ENCODE peak calls at places on chromosomes 5 and 9, in four cellular contexts. L is K562, H is HL-60, V is GM12878. B is an unnamed sample.

GRCh38 chr5:178213748-178214151 is 9.4 kb downstream of the HNRNPAB start:
- DNase-seq in L (no peak), H (no peak), V (no peak), B (no peak)

GRCh38 chr5:52867809-52868208 is 80.1 kb downstream of the ITGA1 start:
- DNase-seq in L (no peak), H (no peak), V (no peak), B (no peak)

GRCh38 chr9:121884057-121884512 is 209.0 kb downstream of the TTLL11 start:
- DNase-seq in L (no peak), H (no peak), V (no peak), B (no peak)

GRCh38 chr9:113622600-113623400 is 159.3 kb downstream of the RGS3 start:
- DNase-seq in L (no peak), H (no peak), V (peak), B (peak)

GRCh38 chr9:134624827-134625181 is 16.8 kb upstream of the COL5A1 start:
- DNase-seq in L (no peak), H (no peak), V (no peak), B (no peak)

GRCh38 chr5:78509884-78510769 is 138.4 kb downstream of the LHFPL2 start:
- DNase-seq in L (peak), H (peak), V (no peak), B (peak)

GRCh38 chr5:58444805-58445204 is 15.1 kb downstream of the PLK2 start:
- DNase-seq in L (no peak), H (no peak), V (no peak), B (no peak)

GRCh38 chr5:96287181-96287580 is 145.9 kb downstream of the PCSK1 start:
- DNase-seq in L (no peak), H (no peak), V (no peak), B (no peak)

GRCh38 chr9:1157836-1158235 is 107.7 kb downstream of the DMRT2 start:
- DNase-seq in L (no peak), H (no peak), V (no peak), B (no peak)

GRCh38 chr5:148843510-148844318 is 17.3 kb downstream of the ADRB2 start:
- DNase-seq in L (no peak), H (no peak), V (no peak), B (no peak)

GRCh38 chr5:178212241-178213002 is 8.1 kb downstream of the HNRNPAB start:
- DNase-seq in L (no peak), H (no peak), V (no peak), B (no peak)

GRCh38 chr9:4620881-4621555 is 41.1 kb upstream of the PLPP6 start:
- DNase-seq in L (no peak), H (no peak), V (no peak), B (no peak)

GRCh38 chr9:73269430-73270101 is 117.9 kb downstream of the ANXA1 start:
- DNase-seq in L (no peak), H (no peak), V (no peak), B (no peak)

GRCh38 chr5:137061382-137061781 is 437.7 kb downstream of the SPOCK1 start:
- DNase-seq in L (no peak), H (no peak), V (no peak), B (no peak)

GRCh38 chr5:38426493-38426892 is 130.0 kb downstream of the LIFR start:
- DNase-seq in L (no peak), H (no peak), V (no peak), B (no peak)

DNA sequence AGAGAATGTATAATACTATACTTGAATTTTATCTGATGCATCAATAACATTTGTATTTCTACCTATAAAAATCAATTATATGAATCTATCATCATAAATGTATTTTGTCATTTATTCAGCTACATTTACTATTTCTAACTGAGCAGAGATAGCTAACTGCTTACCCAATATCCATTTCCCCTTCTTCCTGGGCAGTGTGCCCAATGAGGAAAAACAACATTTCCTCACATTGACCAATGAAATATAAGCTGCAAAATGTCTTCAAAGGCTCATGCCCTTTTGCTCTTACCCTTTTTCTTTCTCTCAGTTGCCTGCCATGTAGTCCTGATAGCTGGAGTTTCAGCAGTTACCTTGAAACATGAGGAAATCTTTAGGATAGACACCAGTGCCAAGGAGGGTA is 385.8 kb upstream of the PCSK5 start:
- DNase-seq in L (no peak), H (peak), V (no peak), B (no peak)
- TF ChIP-seq POLR2AphosphoS5 in L (no peak), H (no peak), V (no peak), B (no peak)

DNA sequence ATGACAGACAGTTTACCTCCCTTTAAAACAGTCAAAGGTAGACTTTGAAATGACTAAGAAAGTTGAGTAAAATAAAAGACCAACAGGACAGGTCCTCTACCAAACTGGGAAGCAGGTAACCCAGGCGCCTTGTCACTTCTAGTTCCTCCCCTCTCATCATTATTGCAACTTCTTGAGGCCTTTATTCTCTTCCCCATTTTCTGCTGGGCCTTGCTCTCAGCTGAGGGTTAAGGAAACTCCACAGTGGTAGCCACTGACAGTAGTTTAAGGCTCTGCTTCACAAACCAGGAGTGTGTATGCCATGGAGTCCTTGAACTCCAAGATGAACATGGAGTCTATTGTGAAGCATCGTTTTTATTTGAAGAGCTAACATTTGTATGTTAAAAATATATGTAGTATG is 36.9 kb upstream of the TCERG1 start:
- DNase-seq in L (no peak), H (peak), V (no peak), B (no peak)
- TF ChIP-seq SPI1 in L (no peak), H (peak), V (no peak), B (no peak)

DNA sequence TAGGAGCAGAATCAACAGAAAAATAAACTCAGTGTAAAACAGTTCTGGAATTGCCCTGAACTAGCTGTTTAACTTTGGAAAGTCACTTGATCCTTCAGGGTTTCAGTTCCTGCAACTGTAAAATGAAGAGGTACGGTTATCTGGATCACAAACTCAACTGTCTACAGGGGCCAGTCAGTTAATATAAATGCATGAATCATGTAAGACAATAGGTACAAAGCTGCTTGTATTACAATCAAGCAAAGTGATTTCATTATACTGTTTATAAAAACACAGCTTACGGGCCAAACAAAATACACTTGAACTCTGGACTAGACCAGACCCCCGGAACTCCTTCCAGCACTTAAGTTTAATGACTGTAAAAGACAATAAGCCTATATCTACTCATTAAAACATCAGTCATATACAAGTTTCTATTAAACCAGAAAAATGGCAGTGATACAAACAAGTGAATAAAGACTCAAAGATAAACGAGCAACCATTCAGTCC is 73.0 kb downstream of the MRPS27 start:
- DNase-seq in L (no peak), H (no peak), V (no peak), B (no peak)
- TF ChIP-seq POLR2AphosphoS5 in L (no peak), H (no peak), V (no peak), B (no peak)

DNA sequence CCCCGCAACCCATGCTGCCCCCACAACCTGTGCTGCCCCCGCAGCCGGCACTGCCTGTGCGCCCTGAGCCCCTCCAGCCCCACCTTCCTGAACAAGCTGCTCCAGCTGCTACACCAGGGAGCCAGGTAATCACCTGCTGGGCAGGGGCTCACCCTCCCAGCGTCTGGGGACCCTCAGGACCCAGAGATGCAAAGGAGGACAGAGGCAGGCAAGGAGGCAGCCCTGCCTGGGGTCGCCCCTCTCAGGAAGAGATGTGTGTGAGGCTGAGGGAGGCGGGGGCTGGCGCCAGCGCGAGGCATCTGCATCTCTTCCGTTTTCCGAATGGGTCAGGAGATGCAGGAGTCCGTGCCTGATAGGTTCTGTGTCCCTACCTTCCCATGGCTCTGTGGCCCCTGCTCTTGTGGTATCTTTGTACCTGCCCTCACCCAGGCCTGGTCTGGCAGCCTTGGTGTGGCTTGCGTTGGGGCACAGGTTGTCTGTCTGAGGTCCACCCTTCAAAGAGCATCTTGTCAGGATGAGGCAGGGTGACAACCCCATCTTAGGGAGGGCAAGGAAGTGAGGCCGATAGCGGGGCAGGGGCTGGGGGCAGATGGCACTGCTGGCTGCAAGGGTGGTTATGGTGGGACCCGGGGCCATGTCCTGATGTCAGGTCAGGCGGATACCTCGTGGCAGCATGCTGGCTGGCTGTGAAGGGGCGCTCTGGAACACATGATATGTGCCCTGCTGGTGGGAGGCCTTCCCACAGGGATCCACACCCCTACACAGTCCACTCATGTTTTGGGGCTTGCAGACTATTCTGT is 75.8 kb downstream of the WNK2 start:
- DNase-seq in L (no peak), H (no peak), V (no peak), B (no peak)
- TF ChIP-seq SPI1 in L (no peak), H (no peak), V (no peak), B (no peak)

GRCh38 chr9:15475923-15476536 is 34.7 kb downstream of the PSIP1 start:
- DNase-seq in L (no peak), H (no peak), V (peak), B (no peak)
- TF ChIP-seq POLR2AphosphoS5 in L (no peak), H (no peak), V (peak), B (no peak)

GRCh38 chr9:130363755-130364404 is 80.9 kb upstream of the ASS1 start:
- DNase-seq in L (no peak), H (no peak), V (no peak), B (no peak)
- TF ChIP-seq SPI1 in L (no peak), H (no peak), V (no peak), B (no peak)

GRCh38 chr9:91192785-91193657 is 168.7 kb downstream of the AUH start:
- DNase-seq in L (peak), H (peak), V (no peak), B (no peak)
- TF ChIP-seq POLR2AphosphoS5 in L (no peak), H (peak), V (no peak), B (no peak)

DNA sequence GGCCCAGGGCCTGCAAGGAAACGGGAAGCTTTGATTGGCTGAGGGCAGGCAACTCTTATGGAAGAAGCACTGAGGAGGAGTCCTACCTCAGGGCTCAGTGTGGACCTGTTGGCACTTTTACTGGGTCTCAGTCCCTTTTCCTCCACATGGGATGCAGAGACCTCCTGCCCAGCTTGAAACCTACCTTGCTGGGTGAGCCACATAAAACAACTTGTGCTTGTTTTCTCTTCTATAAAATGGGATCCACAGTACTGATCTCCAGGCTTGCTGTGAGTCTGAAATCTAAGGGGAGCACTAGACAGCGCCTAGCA is 4.0 kb upstream of the SET start:
- DNase-seq in L (no peak), H (peak), V (no peak), B (no peak)
- TF ChIP-seq SPI1 in L (no peak), H (no peak), V (no peak), B (no peak)

GRCh38 chr5:91848453-91848852 is 465.3 kb upstream of the ARRDC3 start:
- DNase-seq in L (no peak), H (no peak), V (no peak), B (no peak)
- TF ChIP-seq POLR2AphosphoS5 in L (no peak), H (no peak), V (no peak), B (no peak)

GRCh38 chr9:31542384-31543055 is 841.9 kb upstream of the ACO1 start:
- DNase-seq in L (no peak), H (peak), V (peak), B (no peak)
- TF ChIP-seq SPI1 in L (no peak), H (no peak), V (no peak), B (peak)

B was measured in GM12891.